ENCODE peak calls at places on chromosomes 11 and 22, in seven cellular contexts. P is foreskin fibroblast, C is vagina, F is NCI-H345, X is HAP-1, E is A549, D is adrenal gland. V is an unnamed sample.

GRCh38 chr11:70671083-70671482 is 272.8 kb downstream of the CTTN start:
- DNase-seq in P (no peak), C (no peak), F (no peak), X (no peak), E (no peak), D (no peak), V (no peak)

GRCh38 chr11:123235117-123235686 is 40.2 kb upstream of the CLMP start:
- DNase-seq in P (peak), C (no peak), F (no peak), X (peak), E (peak), D (peak), V (peak)

GRCh38 chr11:12842933-12843636 is 166.0 kb upstream of the RASSF10 start:
- DNase-seq in P (peak), C (no peak), F (peak), X (peak), E (no peak), D (no peak), V (peak)

GRCh38 chr11:116696381-116696941 is 76.3 kb downstream of the BUD13 start:
- DNase-seq in P (peak), C (peak), F (no peak), X (no peak), E (no peak), D (no peak), V (no peak)

GRCh38 chr22:30386608-30386959 is 627 bp downstream of the RNF215 start:
- DNase-seq in P (peak), C (no peak), F (no peak), X (no peak), E (peak), D (no peak), V (no peak)

GRCh38 chr11:130390071-130390758 is 38.2 kb downstream of the ADAMTS8 start:
- DNase-seq in P (peak), C (no peak), F (no peak), X (no peak), E (peak), D (no peak), V (peak)

GRCh38 chr11:95566151-95566670 is 223.4 kb downstream of the FAM76B start:
- DNase-seq in P (peak), C (no peak), F (no peak), X (no peak), E (no peak), D (no peak), V (no peak)

GRCh38 chr22:37032134-37032534 is 12.6 kb downstream of the MPST start:
- DNase-seq in P (no peak), C (no peak), F (no peak), X (no peak), E (no peak), D (no peak), V (no peak)

GRCh38 chr11:134950692-134951304 is 538.8 kb upstream of the B3GAT1 start:
- DNase-seq in P (peak), C (no peak), F (no peak), X (no peak), E (no peak), D (no peak), V (no peak)

GRCh38 chr11:110921742-110922200 is 209.5 kb upstream of the ARHGAP20 start:
- DNase-seq in P (peak), C (no peak), F (no peak), X (no peak), E (no peak), D (no peak), V (no peak)

GRCh38 chr11:121240650-121241299 is 51.8 kb upstream of the SC5D start:
- DNase-seq in P (no peak), C (no peak), F (no peak), X (no peak), E (no peak), D (no peak), V (no peak)

GRCh38 chr11:61162092-61162935 is 1.1 kb upstream of the VPS37C start:
- DNase-seq in P (peak), C (no peak), F (peak), X (peak), E (peak), D (no peak), V (peak)

GRCh38 chr11:77052531-77052930 is 14.2 kb upstream of the CAPN5 start:
- DNase-seq in P (no peak), C (no peak), F (no peak), X (no peak), E (no peak), D (no peak), V (no peak)

GRCh38 chr22:44214187-44214586 is 33.5 kb downstream of the PARVG start:
- DNase-seq in P (no peak), C (peak), F (no peak), X (no peak), E (no peak), D (peak), V (no peak)

GRCh38 chr22:41047741-41048140 is 44.7 kb upstream of the EP300 start:
- DNase-seq in P (no peak), C (no peak), F (no peak), X (no peak), E (no peak), D (no peak), V (no peak)